ENCODE peak calls at places on chromosomes 1 and 21, in eight cellular contexts. One of them, this sample, is unnamed.

GRCh38 chr1:235161685-235162327 is 756 bp upstream of the RBM34 start:
- DNase-seq in heart right ventricle: no peak
- DNase-seq in T-cell: no peak
- DNase-seq in ELR: no peak
- DNase-seq in activated T-cell treated with anti-CD3 and anti-CD28 coated beads, Interleukin-2, amount 50 U/mL, for 72 hours: no peak
- DNase-seq in H7: peak
- DNase-seq in nucleus accumbens: no peak
- DNase-seq in glutamatergic neuron: no peak
- DNase-seq in this sample: no peak

GRCh38 chr1:31230378-31230777 is 9.3 kb downstream of the NKAIN1 start:
- DNase-seq in heart right ventricle: no peak
- DNase-seq in T-cell: no peak
- DNase-seq in ELR: no peak
- DNase-seq in activated T-cell treated with anti-CD3 and anti-CD28 coated beads, Interleukin-2, amount 50 U/mL, for 72 hours: no peak
- DNase-seq in H7: peak
- DNase-seq in nucleus accumbens: no peak
- DNase-seq in glutamatergic neuron: no peak
- DNase-seq in this sample: no peak

GRCh38 chr1:45924736-45925135 is 121.3 kb downstream of the MAST2 start:
- DNase-seq in heart right ventricle: no peak
- DNase-seq in T-cell: no peak
- DNase-seq in ELR: no peak
- DNase-seq in activated T-cell treated with anti-CD3 and anti-CD28 coated beads, Interleukin-2, amount 50 U/mL, for 72 hours: no peak
- DNase-seq in H7: no peak
- DNase-seq in nucleus accumbens: no peak
- DNase-seq in glutamatergic neuron: no peak
- DNase-seq in this sample: no peak

GRCh38 chr21:44872266-44872567 is 1.3 kb downstream of the PTTG1IP start:
- DNase-seq in heart right ventricle: no peak
- DNase-seq in T-cell: no peak
- DNase-seq in ELR: no peak
- DNase-seq in activated T-cell treated with anti-CD3 and anti-CD28 coated beads, Interleukin-2, amount 50 U/mL, for 72 hours: no peak
- DNase-seq in H7: no peak
- DNase-seq in nucleus accumbens: no peak
- DNase-seq in glutamatergic neuron: no peak
- DNase-seq in this sample: no peak

GRCh38 chr1:230186003-230186863 is 119.2 kb downstream of the GALNT2 start:
- DNase-seq in heart right ventricle: no peak
- DNase-seq in T-cell: no peak
- DNase-seq in ELR: peak
- DNase-seq in activated T-cell treated with anti-CD3 and anti-CD28 coated beads, Interleukin-2, amount 50 U/mL, for 72 hours: peak
- DNase-seq in H7: peak
- DNase-seq in nucleus accumbens: no peak
- DNase-seq in glutamatergic neuron: no peak
- DNase-seq in this sample: no peak

GRCh38 chr1:204989266-204990058 is 53.5 kb upstream of the CNTN2 start:
- DNase-seq in heart right ventricle: peak
- DNase-seq in T-cell: peak
- DNase-seq in ELR: peak
- DNase-seq in activated T-cell treated with anti-CD3 and anti-CD28 coated beads, Interleukin-2, amount 50 U/mL, for 72 hours: peak
- DNase-seq in H7: peak
- DNase-seq in nucleus accumbens: peak
- DNase-seq in glutamatergic neuron: peak
- DNase-seq in this sample: peak

GRCh38 chr1:74964508-74964907 is 169.7 kb upstream of the LHX8 start:
- DNase-seq in heart right ventricle: no peak
- DNase-seq in T-cell: no peak
- DNase-seq in ELR: peak
- DNase-seq in activated T-cell treated with anti-CD3 and anti-CD28 coated beads, Interleukin-2, amount 50 U/mL, for 72 hours: no peak
- DNase-seq in H7: no peak
- DNase-seq in nucleus accumbens: no peak
- DNase-seq in glutamatergic neuron: peak
- DNase-seq in this sample: peak

GRCh38 chr1:41672173-41672572 is 187.7 kb upstream of the EDN2 start:
- DNase-seq in heart right ventricle: no peak
- DNase-seq in T-cell: no peak
- DNase-seq in ELR: peak
- DNase-seq in activated T-cell treated with anti-CD3 and anti-CD28 coated beads, Interleukin-2, amount 50 U/mL, for 72 hours: no peak
- DNase-seq in H7: no peak
- DNase-seq in nucleus accumbens: no peak
- DNase-seq in glutamatergic neuron: no peak
- DNase-seq in this sample: no peak

GRCh38 chr1:91844862-91845528 is 41.0 kb downstream of the TGFBR3 start:
- DNase-seq in heart right ventricle: peak
- DNase-seq in T-cell: no peak
- DNase-seq in ELR: peak
- DNase-seq in activated T-cell treated with anti-CD3 and anti-CD28 coated beads, Interleukin-2, amount 50 U/mL, for 72 hours: no peak
- DNase-seq in H7: no peak
- DNase-seq in nucleus accumbens: no peak
- DNase-seq in glutamatergic neuron: no peak
- DNase-seq in this sample: no peak

GRCh38 chr1:40076895-40077312 is 20.1 kb downstream of the PPT1 start:
- DNase-seq in heart right ventricle: no peak
- DNase-seq in T-cell: no peak
- DNase-seq in ELR: peak
- DNase-seq in activated T-cell treated with anti-CD3 and anti-CD28 coated beads, Interleukin-2, amount 50 U/mL, for 72 hours: no peak
- DNase-seq in H7: no peak
- DNase-seq in nucleus accumbens: no peak
- DNase-seq in glutamatergic neuron: no peak
- DNase-seq in this sample: no peak

GRCh38 chr1:36968730-36969129 is 65.6 kb downstream of the GRIK3 start:
- DNase-seq in heart right ventricle: no peak
- DNase-seq in T-cell: no peak
- DNase-seq in ELR: no peak
- DNase-seq in activated T-cell treated with anti-CD3 and anti-CD28 coated beads, Interleukin-2, amount 50 U/mL, for 72 hours: no peak
- DNase-seq in H7: no peak
- DNase-seq in nucleus accumbens: no peak
- DNase-seq in glutamatergic neuron: no peak
- DNase-seq in this sample: no peak

GRCh38 chr1:111747282-111747734 is 8.1 kb upstream of the INKA2 start:
- DNase-seq in heart right ventricle: no peak
- DNase-seq in T-cell: peak
- DNase-seq in ELR: peak
- DNase-seq in activated T-cell treated with anti-CD3 and anti-CD28 coated beads, Interleukin-2, amount 50 U/mL, for 72 hours: peak
- DNase-seq in H7: peak
- DNase-seq in nucleus accumbens: no peak
- DNase-seq in glutamatergic neuron: peak
- DNase-seq in this sample: no peak

GRCh38 chr1:154862927-154863701 is 7.0 kb downstream of the KCNN3 start:
- DNase-seq in heart right ventricle: no peak
- DNase-seq in T-cell: no peak
- DNase-seq in ELR: no peak
- DNase-seq in activated T-cell treated with anti-CD3 and anti-CD28 coated beads, Interleukin-2, amount 50 U/mL, for 72 hours: no peak
- DNase-seq in H7: peak
- DNase-seq in nucleus accumbens: no peak
- DNase-seq in glutamatergic neuron: peak
- DNase-seq in this sample: no peak